ENCODE peak calls at places on chromosomes 13 and 19, in five cellular contexts. N is LNCaP clone FGC, O is ovary, L is tibial nerve, M is cardiac muscle cell. I is an unnamed sample.
A peak's percentile ranks its signal among the peaks of the same experiment; 100 is the strongest.

GRCh38 chr19:3970313-3970807 is 539 bp downstream of the DAPK3 start:
- DNase-seq in O (no peak), L (no peak), N (no peak), M (no peak), I (no peak)

GRCh38 chr19:39841041-39841440 is 5.1 kb downstream of the FBL start:
- DNase-seq in M (no peak), N (no peak), O (no peak), L (no peak), I (no peak)

GRCh38 chr13:18978447-18978846 is 203.2 kb downstream of the TUBA3C start:
- DNase-seq in N (no peak), M (no peak), L (no peak), O (no peak), I (no peak)

GRCh38 chr19:4337906-4338440 is 654 bp downstream of the STAP2 start:
- DNase-seq in O (peak; percentile 40), L (no peak), N (no peak), M (peak; percentile 46), I (peak; percentile 27)

GRCh38 chr13:21067794-21068193 is 6.4 kb upstream of the LATS2 start:
- DNase-seq in O (no peak), N (no peak), L (no peak), M (no peak), I (no peak)

GRCh38 chr19:574658-575526 is 2.5 kb downstream of the BSG start:
- DNase-seq in L (no peak), O (no peak), N (no peak), M (peak; percentile 56), I (peak; percentile 76)

GRCh38 chr19:38394488-38394887 is 6.0 kb downstream of the SPRED3 start:
- DNase-seq in O (no peak), N (no peak), L (no peak), M (peak; percentile 59), I (peak; percentile 57)

GRCh38 chr13:105007166-105007808 is 1528.2 kb downstream of the EFNB2 start:
- DNase-seq in M (no peak), O (no peak), N (no peak), L (no peak), I (no peak)

GRCh38 chr19:6423499-6424189 is 967 bp downstream of the KHSRP start:
- DNase-seq in M (peak; percentile 57), L (no peak), O (no peak), N (no peak), I (peak; percentile 66)

GRCh38 chr13:61316647-61317046 is 99.0 kb downstream of the PCDH20 start:
- DNase-seq in L (no peak), N (no peak), M (no peak), O (no peak), I (no peak)

GRCh38 chr19:45445139-45445538 is 21.4 kb upstream of the ERCC1 start:
- DNase-seq in N (no peak), L (no peak), O (no peak), M (no peak), I (no peak)

GRCh38 chr13:40600145-40600751 is 66.2 kb downstream of the FOXO1 start:
- DNase-seq in L (no peak), N (no peak), M (no peak), O (no peak), I (no peak)

GRCh38 chr13:51797664-51798488 is 6.1 kb downstream of the DHRS12 start:
- DNase-seq in N (peak; percentile 86), L (no peak), O (no peak), M (peak; percentile 67), I (peak; percentile 80)

GRCh38 chr13:19664481-19665230 is 31.2 kb downstream of the MPHOSPH8 start:
- DNase-seq in M (no peak), N (no peak), L (no peak), O (no peak), I (no peak)

GRCh38 chr13:45537506-45537905 is 72.8 kb downstream of the COG3 start:
- DNase-seq in M (no peak), L (no peak), O (no peak), N (no peak), I (peak; percentile 20)

GRCh38 chr19:33393286-33394005 is 19.9 kb downstream of the CEBPG start:
- DNase-seq in O (peak; percentile 14), N (no peak), M (no peak), L (no peak), I (no peak)

GRCh38 chr13:42728507-42729180 is 52.7 kb upstream of the FAM216B start:
- DNase-seq in L (no peak), M (no peak), O (peak; percentile 34), N (no peak), I (peak; percentile 92)

GRCh38 chr19:45440873-45441654 is 17.3 kb upstream of the ERCC1 start:
- DNase-seq in M (peak; percentile 58), O (no peak), L (no peak), N (no peak), I (peak; percentile 73)

GRCh38 chr13:111792956-111793355 is 274.0 kb upstream of the SOX1 start:
- DNase-seq in O (no peak), L (no peak), N (no peak), M (no peak), I (no peak)

GRCh38 chr19:12496480-12496879 is 11.9 kb upstream of the ZNF709 start:
- DNase-seq in O (no peak), M (no peak), L (no peak), N (no peak), I (no peak)

GRCh38 chr19:12494260-12494860 is 9.7 kb upstream of the ZNF709 start:
- DNase-seq in L (no peak), O (no peak), M (no peak), N (no peak), I (no peak)

GRCh38 chr19:12497032-12497431 is 12.4 kb upstream of the ZNF709 start:
- DNase-seq in N (no peak), L (no peak), O (no peak), M (no peak), I (peak; percentile 11)

DNA sequence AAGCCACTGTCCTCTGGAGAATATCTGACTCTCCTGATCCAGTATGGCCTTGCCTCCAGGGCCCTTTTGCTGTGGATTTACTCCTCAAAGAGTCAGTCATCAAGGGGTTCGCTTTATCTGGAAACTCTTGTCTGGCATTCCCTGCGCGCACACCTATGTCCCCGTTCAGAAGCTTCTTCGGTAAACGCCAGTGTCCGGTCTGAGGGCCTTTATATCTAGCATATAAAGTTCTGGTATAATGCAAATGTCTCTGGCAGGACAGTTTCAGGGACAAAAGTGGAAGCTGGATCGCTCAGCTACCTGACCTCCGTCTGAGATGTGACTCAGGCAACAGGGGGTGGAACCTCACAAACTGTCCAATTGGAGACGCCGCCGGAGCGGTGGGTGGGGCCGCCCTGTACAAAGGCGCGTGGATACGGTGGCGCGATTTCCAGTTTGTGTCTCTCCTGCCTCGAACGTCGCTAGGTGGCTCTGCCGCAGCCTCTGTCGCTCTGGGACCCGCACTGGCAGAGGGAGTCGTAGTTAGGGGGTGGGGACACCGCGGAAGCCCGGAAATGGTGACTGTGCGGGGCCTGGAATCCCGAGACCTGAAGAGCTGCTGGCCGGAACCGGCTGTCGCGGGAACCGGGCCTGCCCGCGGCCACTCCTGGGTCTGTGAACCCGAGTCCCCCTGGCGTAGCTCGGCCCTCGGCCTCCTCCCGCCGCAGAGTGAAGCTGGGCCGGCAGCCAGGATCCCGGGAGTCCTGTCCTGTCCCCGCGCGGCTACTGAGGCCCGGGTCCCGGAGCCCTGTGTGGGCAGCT is 10.6 kb upstream of the ZNF709 start:
- DNase-seq in L (peak; percentile 91), M (peak; percentile 81), N (peak; percentile 75), O (peak; percentile 94), I (peak; percentile 75)
- TF ChIP-seq CTCF in L (peak; percentile 63), M (peak; percentile 37), N (peak; percentile 63), O (peak; percentile 47), I (peak; percentile 26)

DNA sequence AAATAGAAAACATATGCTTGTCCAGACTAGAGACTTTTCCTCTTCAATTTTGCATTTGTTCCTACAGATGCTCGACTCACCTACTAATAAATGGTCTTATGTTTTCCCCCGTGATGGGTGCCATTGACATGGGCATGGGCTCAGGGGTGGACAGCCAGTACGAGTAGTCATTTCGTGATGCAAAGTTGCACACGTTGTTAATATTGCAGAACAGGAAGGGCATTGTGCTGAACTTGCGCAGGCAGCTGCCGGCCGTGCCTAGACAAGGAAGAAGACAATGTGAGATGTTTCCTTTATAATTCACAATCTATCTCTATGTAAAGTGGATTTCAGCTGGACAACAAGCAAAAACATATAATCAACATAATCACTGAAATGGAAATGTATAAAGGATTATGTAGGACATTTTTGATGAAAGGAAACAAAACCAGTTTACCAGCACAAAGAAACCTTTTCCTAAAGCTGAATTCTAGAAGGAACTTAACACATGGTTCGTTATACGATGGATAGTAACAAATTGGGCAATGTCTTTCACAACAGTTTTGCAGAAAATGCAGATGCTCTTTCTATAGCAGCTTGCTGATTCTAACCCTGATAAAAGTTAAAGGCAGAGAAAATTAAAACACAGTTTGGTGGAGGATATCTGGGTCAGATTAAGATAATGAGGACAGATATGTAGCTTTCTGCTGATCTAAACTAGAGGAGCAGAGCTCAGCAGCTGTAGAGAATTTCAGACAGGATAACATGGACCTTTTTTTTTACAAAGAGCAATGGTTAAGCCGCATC is 145.7 kb downstream of the COL4A1 start:
- DNase-seq in N (no peak), O (no peak), M (no peak), L (peak; percentile 24), I (no peak)
- H3K4me3 ChIP-seq in N (no peak overlapping the region), O (no peak overlapping the region), M (no peak overlapping the region), L (no peak overlapping the region), I (no peak overlapping the region)

DNA sequence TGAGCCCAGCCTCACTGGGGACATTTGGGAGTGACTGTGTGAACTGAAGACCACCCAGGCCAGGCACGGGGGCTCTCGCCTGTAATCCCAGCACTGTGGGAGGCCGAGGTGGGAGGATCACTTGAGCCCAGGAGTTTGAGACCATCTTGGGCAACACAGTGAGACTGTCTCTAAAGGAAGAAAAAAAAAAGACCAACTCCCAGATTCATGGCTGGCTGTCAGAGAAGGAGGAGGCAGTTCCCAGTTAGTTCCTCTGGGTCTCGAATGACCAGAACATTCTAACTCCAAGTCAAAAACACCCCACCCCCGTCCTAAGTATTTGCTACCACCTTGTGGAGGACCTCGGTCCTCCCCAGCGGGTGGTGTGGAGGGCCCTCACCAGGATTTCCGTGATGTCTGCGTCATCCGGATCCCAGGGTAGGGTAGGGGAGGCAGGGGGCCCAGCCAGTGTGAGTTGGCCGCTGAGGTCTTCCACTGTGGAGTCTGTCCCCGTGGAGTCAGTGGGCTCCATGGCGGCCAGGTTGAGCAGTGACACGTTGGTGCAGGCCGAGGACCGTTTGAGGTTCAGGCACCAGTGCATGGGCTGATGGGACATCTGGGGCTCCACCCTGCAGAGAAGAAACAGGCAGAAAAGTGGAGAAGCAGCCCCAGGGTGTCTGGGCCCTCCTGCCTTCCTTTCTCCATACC is 1.3 kb downstream of the TSKS start:
- DNase-seq in O (peak; percentile 55), N (no peak), L (peak; percentile 16), M (peak; percentile 81), I (peak; percentile 82)
- TF ChIP-seq CTCF in O (peak; percentile 31), N (no peak), L (no peak), M (peak; percentile 49), I (peak; percentile 49)

DNA sequence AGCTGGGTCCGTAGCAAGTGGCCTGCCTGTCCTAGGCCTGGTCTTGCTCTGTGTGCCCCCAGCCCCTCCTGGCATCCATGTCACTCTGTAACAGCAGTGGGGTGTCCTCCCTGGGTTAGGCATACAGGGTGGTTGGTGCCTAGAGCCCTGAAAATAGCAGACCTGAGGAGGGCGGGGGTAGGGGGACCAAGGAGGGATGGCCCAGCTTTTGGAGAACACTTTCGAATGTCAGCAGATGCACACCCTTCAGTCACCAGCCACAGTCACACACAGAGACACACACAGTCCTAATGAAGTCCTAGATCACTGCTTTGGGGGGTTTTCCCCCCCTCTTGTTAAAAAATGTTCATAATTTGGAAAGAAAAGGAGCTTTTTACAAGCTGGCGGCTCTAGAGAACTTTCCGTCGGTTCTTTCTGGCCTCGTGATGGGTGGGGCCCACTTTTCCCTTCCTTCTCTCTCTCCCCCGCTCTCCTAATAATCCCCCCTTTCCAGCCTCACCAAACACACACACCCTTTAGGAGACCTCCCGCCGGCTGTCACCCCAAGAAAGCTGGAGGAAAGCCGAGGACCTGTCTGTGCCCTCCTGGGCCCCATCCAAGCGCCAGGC is 47.9 kb downstream of the LYL1 start:
- DNase-seq in O (peak; percentile 79), M (no peak), N (no peak), L (peak; percentile 69), I (no peak)
- H3K4me3 ChIP-seq in O (peak overlapping the region; percentile 22), M (no peak overlapping the region), N (no peak overlapping the region), L (peak overlapping the region; percentile 34), I (no peak overlapping the region)